ENCODE peak calls at places on chromosome 15, in nine cellular contexts. E, M, V, L, S, F, H, N and A are unnamed samples.
A peak's percentile ranks its signal among the peaks of the same experiment; 100 is the strongest.

GRCh38 chr15:36645106-36645505 is 65.7 kb downstream of the CDIN1 start:
- DNase-seq in E (no peak), M (no peak), V (no peak), L (no peak), S (no peak), F (peak; percentile 19), H (no peak), N (peak; percentile 44), A (no peak)

GRCh38 chr15:101500865-101501551 is 11.5 kb upstream of the PCSK6 start:
- DNase-seq in E (peak; percentile 68), M (no peak), V (no peak), L (no peak), S (no peak), F (peak; percentile 40), H (no peak), N (peak; percentile 19), A (no peak)

GRCh38 chr15:75666823-75667501 is 19.2 kb downstream of the SNX33 start:
- DNase-seq in E (no peak), M (no peak), V (peak; percentile 100), L (peak; percentile 42), S (no peak), F (peak; percentile 52), H (peak; percentile 59), N (peak; percentile 98), A (peak; percentile 95)

GRCh38 chr15:89444855-89445254 is 51.5 kb downstream of the RHCG start:
- DNase-seq in E (no peak), M (no peak), V (no peak), L (no peak), S (no peak), F (no peak), H (no peak), N (no peak), A (no peak)

GRCh38 chr15:62719316-62719715 is 323.2 kb upstream of the TPM1 start:
- DNase-seq in E (no peak), M (no peak), V (peak; percentile 64), L (no peak), S (no peak), F (no peak), H (no peak), N (no peak), A (peak; percentile 77)

GRCh38 chr15:58987036-58987435 is 427 bp upstream of the RNF111 start:
- DNase-seq in E (no peak), M (no peak), V (no peak), L (no peak), S (no peak), F (no peak), H (no peak), N (no peak), A (no peak)

GRCh38 chr15:94259863-94260262 is 28.5 kb downstream of the MCTP2 start:
- DNase-seq in E (no peak), M (no peak), V (no peak), L (no peak), S (no peak), F (peak; percentile 78), H (no peak), N (no peak), A (no peak)

GRCh38 chr15:49494842-49495241 is 71.8 kb downstream of the FGF7 start:
- DNase-seq in E (no peak), M (no peak), V (no peak), L (no peak), S (no peak), F (no peak), H (no peak), N (no peak), A (peak; percentile 42)

GRCh38 chr15:64779630-64780029 is 4.2 kb upstream of the RBPMS2 start:
- DNase-seq in E (no peak), M (no peak), V (no peak), L (no peak), S (no peak), F (no peak), H (no peak), N (no peak), A (no peak)

GRCh38 chr15:78110096-78110495 is 17.7 kb downstream of the SH2D7 start:
- DNase-seq in E (no peak), M (no peak), V (no peak), L (no peak), S (no peak), F (no peak), H (no peak), N (no peak), A (no peak)

GRCh38 chr15:41952003-41952563 is 20.3 kb downstream of the EHD4 start:
- DNase-seq in E (no peak), M (no peak), V (no peak), L (no peak), S (no peak), F (peak; percentile 46), H (no peak), N (no peak), A (no peak)

GRCh38 chr15:42729409-42729808 is 7.5 kb downstream of the CDAN1 start:
- DNase-seq in E (peak; percentile 44), M (no peak), V (no peak), L (no peak), S (no peak), F (peak; percentile 32), H (no peak), N (no peak), A (no peak)

GRCh38 chr15:47856071-47856470 is 138.8 kb downstream of the SEMA6D start:
- DNase-seq in E (no peak), M (no peak), V (no peak), L (no peak), S (no peak), F (no peak), H (no peak), N (no peak), A (no peak)

GRCh38 chr15:57158997-57159668 is 217.2 kb upstream of the CGNL1 start:
- DNase-seq in E (no peak), M (no peak), V (no peak), L (no peak), S (no peak), F (no peak), H (no peak), N (no peak), A (peak; percentile 48)

GRCh38 chr15:91592586-91592985 is 260.9 kb upstream of the SLCO3A1 start:
- DNase-seq in E (no peak), M (no peak), V (no peak), L (no peak), S (no peak), F (no peak), H (no peak), N (no peak), A (no peak)

GRCh38 chr15:78034495-78035191 is 42.9 kb downstream of the TBC1D2B start:
- DNase-seq in E (no peak), M (no peak), V (no peak), L (no peak), S (no peak), F (peak; percentile 77), H (peak; percentile 57), N (no peak), A (peak; percentile 41)

GRCh38 chr15:56808160-56808559 is 74.9 kb upstream of the ZNF280D start:
- DNase-seq in E (no peak), M (no peak), V (no peak), L (no peak), S (no peak), F (no peak), H (no peak), N (no peak), A (no peak)

GRCh38 chr15:22895465-22896190 is 57.2 kb downstream of the NIPA2 start:
- DNase-seq in E (no peak), M (no peak), V (no peak), L (no peak), S (no peak), F (no peak), H (peak; percentile 40), N (no peak), A (peak; percentile 21)

GRCh38 chr15:37907136-37907535 is 27.3 kb upstream of the TMCO5A start:
- DNase-seq in E (no peak), M (no peak), V (no peak), L (no peak), S (no peak), F (no peak), H (no peak), N (peak; percentile 28), A (peak; percentile 18)

GRCh38 chr15:89433686-89434085 is 62.7 kb downstream of the RHCG start:
- DNase-seq in E (no peak), M (no peak), V (no peak), L (no peak), S (peak; percentile 36), F (no peak), H (no peak), N (no peak), A (no peak)